ENCODE peak calls at places on chromosome 1, in nine cellular contexts. R, V, X, O, K, F, B, W and D are unnamed samples.

GRCh38 chr1:180286417-180286816 is 56.4 kb downstream of the LHX4 start:
- DNase-seq in R (no peak), V (no peak), X (no peak), O (no peak), K (no peak), F (no peak), B (no peak), W (no peak), D (no peak)

GRCh38 chr1:1079408-1080121 is 5.5 kb upstream of the RNF223 start:
- DNase-seq in R (peak), V (no peak), X (peak), O (peak), K (peak), F (peak), B (peak), W (peak), D (peak)

GRCh38 chr1:76949503-76949902 is 82.2 kb downstream of the ST6GALNAC5 start:
- DNase-seq in R (peak), V (no peak), X (peak), O (no peak), K (no peak), F (no peak), B (no peak), W (no peak), D (no peak)

GRCh38 chr1:235650341-235651169 is 971 bp upstream of the GNG4 start:
- DNase-seq in R (no peak), V (no peak), X (peak), O (peak), K (no peak), F (no peak), B (no peak), W (peak), D (no peak)

GRCh38 chr1:186479162-186479561 is 18.2 kb upstream of the PDC start:
- DNase-seq in R (no peak), V (no peak), X (no peak), O (no peak), K (no peak), F (no peak), B (no peak), W (peak), D (no peak)

GRCh38 chr1:110309139-110309538 is 30.0 kb upstream of the RBM15 start:
- DNase-seq in R (no peak), V (no peak), X (no peak), O (no peak), K (no peak), F (no peak), B (no peak), W (no peak), D (no peak)

GRCh38 chr1:107250169-107250568 is 109.3 kb downstream of the NTNG1 start:
- DNase-seq in R (no peak), V (no peak), X (no peak), O (peak), K (no peak), F (no peak), B (no peak), W (peak), D (no peak)

GRCh38 chr1:220366269-220366668 is 94.0 kb upstream of the RAB3GAP2 start:
- DNase-seq in R (no peak), V (no peak), X (no peak), O (no peak), K (no peak), F (no peak), B (no peak), W (no peak), D (no peak)

GRCh38 chr1:202798792-202799331 is 9.4 kb downstream of the KDM5B start:
- DNase-seq in R (no peak), V (no peak), X (no peak), O (no peak), K (no peak), F (no peak), B (no peak), W (no peak), D (no peak)

GRCh38 chr1:3675436-3675835 is 23.1 kb downstream of the TP73 start:
- DNase-seq in R (no peak), V (no peak), X (no peak), O (no peak), K (no peak), F (no peak), B (no peak), W (no peak), D (no peak)

GRCh38 chr1:24955161-24955560 is 25.1 kb upstream of the RUNX3 start:
- DNase-seq in R (peak), V (no peak), X (peak), O (no peak), K (peak), F (no peak), B (no peak), W (no peak), D (no peak)

GRCh38 chr1:119982006-119982405 is 85.7 kb upstream of the ADAM30 start:
- DNase-seq in R (no peak), V (no peak), X (peak), O (no peak), K (no peak), F (no peak), B (no peak), W (no peak), D (no peak)

GRCh38 chr1:192367436-192367835 is 50.6 kb downstream of the RGS21 start:
- DNase-seq in R (no peak), V (no peak), X (no peak), O (no peak), K (no peak), F (no peak), B (no peak), W (no peak), D (no peak)

GRCh38 chr1:201349091-201349490 is 28.4 kb downstream of the TNNT2 start:
- DNase-seq in R (no peak), V (no peak), X (no peak), O (no peak), K (no peak), F (no peak), B (no peak), W (no peak), D (no peak)

GRCh38 chr1:40531381-40532061 is at the start of gene ZNF684:
- DNase-seq in R (peak), V (peak), X (peak), O (peak), K (peak), F (peak), B (peak), W (peak), D (peak)

GRCh38 chr1:46551597-46552095 is at the start of gene KNCN:
- DNase-seq in R (no peak), V (no peak), X (no peak), O (no peak), K (no peak), F (no peak), B (no peak), W (no peak), D (no peak)

GRCh38 chr1:150968491-150968890 is 6.1 kb downstream of the CERS2 start:
- DNase-seq in R (no peak), V (no peak), X (no peak), O (no peak), K (no peak), F (no peak), B (no peak), W (no peak), D (no peak)

GRCh38 chr1:47507140-47507539 is 69.3 kb downstream of the FOXD2 start:
- DNase-seq in R (no peak), V (no peak), X (no peak), O (no peak), K (no peak), F (peak), B (no peak), W (no peak), D (no peak)